ENCODE peak calls at places on chromosomes 3 and 15, in six cellular contexts. E, K, Q, P, J and C are unnamed samples. For H3K4me1, the result is how much of the 10 kb centered on the place peaks cover.

GRCh38 chr3:46927718-46928073 is 48.8 kb downstream of the CCDC12 start:
- ATAC-seq in E (no peak), K (no peak), Q (no peak), P (no peak), J (peak), C (no peak)

GRCh38 chr15:52095597-52096262 is 16.8 kb downstream of the BCL2L10 start:
- ATAC-seq in E (no peak), K (peak), Q (peak), P (no peak), J (no peak), C (peak)

GRCh38 chr3:4828279-4829030 is 150.8 kb upstream of the BHLHE40 start:
- ATAC-seq in E (no peak), K (no peak), Q (peak), P (peak), J (no peak), C (peak)

GRCh38 chr3:45704544-45704943 is 15.3 kb downstream of the SACM1L start:
- ATAC-seq in E (no peak), K (no peak), Q (no peak), P (no peak), J (no peak), C (no peak)

GRCh38 chr3:189289251-189289650 is 117.5 kb downstream of the TPRG1 start:
- ATAC-seq in E (no peak), K (no peak), Q (no peak), P (no peak), J (peak), C (no peak)

GRCh38 chr3:167691366-167691765 is 37.6 kb upstream of the WDR49 start:
- ATAC-seq in E (no peak), K (no peak), Q (no peak), P (peak), J (peak), C (no peak)

GRCh38 chr3:42664443-42664814 is 10.9 kb downstream of the ZBTB47 start:
- ATAC-seq in E (no peak), K (no peak), Q (no peak), P (no peak), J (no peak), C (no peak)

GRCh38 chr3:104279617-104280016 is 1087.1 kb upstream of the ALCAM start:
- ATAC-seq in E (no peak), K (no peak), Q (no peak), P (no peak), J (no peak), C (no peak)

GRCh38 chr15:74907277-74907870 is 723 bp upstream of the FAM219B start:
- ATAC-seq in E (peak), K (peak), Q (peak), P (peak), J (peak), C (peak)

GRCh38 chr15:100061944-100062343 is 279.8 kb downstream of the ADAMTS17 start:
- ATAC-seq in E (no peak), K (no peak), Q (no peak), P (no peak), J (no peak), C (no peak)

GRCh38 chr3:109784852-109785631 is 447.7 kb upstream of the DPPA4 start:
- ATAC-seq in E (no peak), K (no peak), Q (no peak), P (no peak), J (no peak), C (no peak)

GRCh38 chr3:159149633-159150032 is 347.8 kb downstream of the MFSD1 start:
- ATAC-seq in E (no peak), K (no peak), Q (no peak), P (no peak), J (no peak), C (no peak)

GRCh38 chr3:149547413-149547812 is 72.9 kb downstream of the TM4SF4 start:
- ATAC-seq in E (no peak), K (no peak), Q (peak), P (no peak), J (no peak), C (peak)

GRCh38 chr3:119664850-119665379 is 4.5 kb upstream of the POPDC2 start:
- ATAC-seq in E (no peak), K (peak), Q (no peak), P (peak), J (peak), C (no peak)

GRCh38 chr15:93477721-93478120 is 388.7 kb upstream of the RGMA start:
- ATAC-seq in E (no peak), K (no peak), Q (peak), P (no peak), J (no peak), C (no peak)

GRCh38 chr15:73325191-73325980 is 43.4 kb downstream of the HCN4 start:
- ATAC-seq in E (no peak), K (peak), Q (no peak), P (peak), J (peak), C (no peak)

GRCh38 chr3:126184465-126185000 is 4.1 kb upstream of the ALDH1L1 start:
- ATAC-seq in E (peak), K (no peak), Q (no peak), P (no peak), J (no peak), C (no peak)

GRCh38 chr15:36161781-36162212 is 417.6 kb upstream of the CDIN1 start:
- ATAC-seq in E (no peak), K (peak), Q (peak), P (no peak), J (no peak), C (peak)

GRCh38 chr3:185715091-185715490 is 109.8 kb downstream of the IGF2BP2 start:
- ATAC-seq in E (no peak), K (no peak), Q (no peak), P (no peak), J (no peak), C (no peak)

GRCh38 chr3:105527538-105527937 is 160.8 kb downstream of the ALCAM start:
- ATAC-seq in E (peak), K (peak), Q (no peak), P (no peak), J (peak), C (no peak)

GRCh38 chr15:93413745-93414144 is 324.7 kb upstream of the RGMA start:
- ATAC-seq in E (no peak), K (no peak), Q (no peak), P (no peak), J (no peak), C (no peak)

GRCh38 chr15:91264651-91265351 is 164.7 kb downstream of the SV2B start:
- ATAC-seq in E (no peak), K (no peak), Q (peak), P (no peak), J (no peak), C (no peak)

GRCh38 chr15:92616621-92617179 is 38.9 kb downstream of the FAM174B start:
- ATAC-seq in E (no peak), K (peak), Q (peak), P (peak), J (no peak), C (no peak)

GRCh38 chr15:73014904-73015303 is 37.4 kb upstream of the NEO1 start:
- ATAC-seq in E (no peak), K (no peak), Q (no peak), P (no peak), J (no peak), C (no peak)

GRCh38 chr3:58474348-58474911 is 17.5 kb upstream of the KCTD6 start:
- ATAC-seq in E (peak), K (no peak), Q (peak), P (no peak), J (peak), C (no peak)

GRCh38 chr3:85758442-85758841 is 799.7 kb downstream of the CADM2 start:
- ATAC-seq in E (no peak), K (no peak), Q (no peak), P (no peak), J (no peak), C (no peak)

GRCh38 chr15:86610038-86610437 is 530.4 kb downstream of the AGBL1 start:
- ATAC-seq in E (no peak), K (no peak), Q (no peak), P (no peak), J (no peak), C (no peak)

GRCh38 chr3:106423321-106424225 is 554.8 kb upstream of the CBLB start:
- ATAC-seq in E (no peak), K (no peak), Q (no peak), P (no peak), J (peak), C (no peak)

GRCh38 chr3:35908366-35909232 is 269.3 kb downstream of the ARPP21 start:
- ATAC-seq in E (peak), K (peak), Q (peak), P (peak), J (peak), C (no peak)

GRCh38 chr3:49469037-49469875 is 811 bp upstream of the DAG1 start:
- ATAC-seq in E (peak), K (peak), Q (peak), P (peak), J (peak), C (peak)

GRCh38 chr3:66565301-66565700 is 64.5 kb upstream of the LRIG1 start:
- ATAC-seq in E (no peak), K (no peak), Q (no peak), P (no peak), J (no peak), C (no peak)

GRCh38 chr3:114144909-114145688 is 33.8 kb downstream of the DRD3 start:
- ATAC-seq in E (no peak), K (peak), Q (peak), P (no peak), J (peak), C (no peak)

GRCh38 chr15:40367038-40367672 is 9.1 kb downstream of the DISP2 start:
- ATAC-seq in E (no peak), K (no peak), Q (no peak), P (no peak), J (no peak), C (no peak)

DNA sequence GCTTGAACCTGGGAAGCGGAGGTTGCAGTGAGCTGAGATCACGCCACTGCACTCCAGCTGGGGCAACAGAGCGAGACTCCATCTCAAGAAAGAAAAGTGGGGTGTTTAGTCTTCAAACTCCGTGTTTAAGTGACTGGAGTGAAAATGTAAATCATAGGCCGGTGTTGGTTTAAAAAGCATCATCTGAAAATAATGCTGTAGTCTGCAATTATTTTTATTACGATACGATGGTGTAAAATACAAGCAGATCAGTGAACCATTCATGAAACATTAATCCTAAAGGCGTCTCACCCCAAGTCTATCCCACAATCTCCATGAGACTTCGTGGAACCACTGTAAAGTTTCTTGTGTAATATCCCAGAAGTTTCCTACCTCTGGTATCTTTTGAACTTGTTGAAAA is 6.3 kb downstream of the CTNNB1 start:
- ATAC-seq in E (no peak), K (no peak), Q (no peak), P (no peak), J (no peak), C (no peak)
- H3K4me1 ChIP-seq in E (half or more), K (half or more), Q (half or more), P (under half), J (under half), C (under half)

DNA sequence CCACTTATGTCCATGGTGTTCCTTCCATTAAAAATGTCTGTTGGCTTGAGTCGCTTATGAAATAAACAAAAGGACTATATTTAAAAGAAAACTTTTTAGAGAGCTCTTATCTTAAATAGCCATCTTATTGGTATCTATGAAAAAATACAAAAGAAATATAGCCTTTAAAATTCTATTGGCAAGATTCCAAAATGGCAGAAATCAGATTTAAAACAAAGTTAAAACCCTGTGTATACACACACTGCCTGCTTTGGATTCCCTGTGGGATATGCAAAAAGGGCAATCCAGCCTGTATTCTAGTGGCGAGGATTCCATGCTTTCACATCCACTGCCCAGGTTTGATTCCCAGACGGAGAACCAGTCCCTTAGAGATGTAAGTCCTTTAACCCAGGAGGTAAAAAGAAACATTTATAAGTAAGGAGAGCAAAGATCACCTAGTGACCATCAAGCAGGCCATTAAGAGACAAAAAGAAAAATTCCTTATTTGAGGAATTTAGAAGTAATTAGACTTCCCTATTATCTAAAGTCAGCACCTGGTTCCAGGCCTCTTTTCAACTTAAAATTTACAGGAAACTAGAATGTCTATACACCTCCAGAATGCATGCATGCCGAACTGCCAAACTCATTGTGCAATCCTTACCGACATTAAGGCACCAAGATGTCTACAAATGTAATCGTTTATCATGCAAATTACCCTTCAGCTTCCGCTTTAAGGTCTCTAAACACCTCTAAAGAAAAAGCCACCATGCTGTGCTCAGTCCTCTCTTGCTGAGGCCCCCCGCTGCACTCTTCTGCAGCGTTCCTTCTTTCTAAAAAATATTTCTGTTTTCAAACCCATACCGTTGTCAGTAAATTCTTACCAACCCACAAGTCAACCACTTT is 69.6 kb upstream of the STRIT1 start:
- ATAC-seq in E (no peak), K (no peak), Q (no peak), P (peak), J (no peak), C (no peak)
- TF ChIP-seq EP300 in E (no peak), K (no peak), Q (no peak), P (no peak), J (no peak), C (no peak)

DNA sequence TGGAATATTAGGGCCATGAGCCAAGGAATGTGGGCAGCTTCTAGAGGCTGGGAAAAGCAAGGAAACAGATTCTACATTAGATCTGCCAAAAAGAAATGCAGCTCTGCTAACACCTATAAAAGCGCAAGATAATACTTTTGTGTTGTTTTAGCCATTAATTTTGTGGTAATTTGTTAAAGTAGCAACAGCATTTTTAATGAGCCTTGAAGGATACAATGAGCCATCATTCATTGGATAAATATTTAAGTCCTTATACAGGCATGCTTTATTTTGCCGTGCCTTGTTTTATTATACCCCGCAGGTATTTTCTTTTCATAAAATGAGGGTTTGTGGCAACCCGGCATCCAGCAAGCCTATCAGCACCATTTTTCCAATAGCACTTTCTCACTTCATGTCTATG is 15.0 kb downstream of the ARL14 start:
- ATAC-seq in E (no peak), K (no peak), Q (no peak), P (no peak), J (no peak), C (no peak)
- H3K4me1 ChIP-seq in E (under half), K (under half), Q (under half), P (under half), J (under half), C (under half)

GRCh38 chr3:193236990-193237389 is 4.0 kb upstream of the PLAAT1 start:
- ATAC-seq in E (no peak), K (no peak), Q (no peak), P (no peak), J (no peak), C (no peak)
- TF ChIP-seq EP300 in E (no peak), K (no peak), Q (no peak), P (no peak), J (no peak), C (no peak)

GRCh38 chr15:38076806-38077205 is 142.4 kb downstream of the TMCO5A start:
- ATAC-seq in E (no peak), K (no peak), Q (no peak), P (no peak), J (no peak), C (no peak)

GRCh38 chr15:38072507-38073277 is 138.3 kb downstream of the TMCO5A start:
- ATAC-seq in E (peak), K (peak), Q (peak), P (peak), J (peak), C (peak)

GRCh38 chr15:38073278-38073930 is 139.0 kb downstream of the TMCO5A start:
- ATAC-seq in E (peak), K (peak), Q (no peak), P (no peak), J (no peak), C (peak)

GRCh38 chr15:38074029-38074428 is 139.6 kb downstream of the TMCO5A start:
- ATAC-seq in E (no peak), K (no peak), Q (no peak), P (no peak), J (no peak), C (no peak)

DNA sequence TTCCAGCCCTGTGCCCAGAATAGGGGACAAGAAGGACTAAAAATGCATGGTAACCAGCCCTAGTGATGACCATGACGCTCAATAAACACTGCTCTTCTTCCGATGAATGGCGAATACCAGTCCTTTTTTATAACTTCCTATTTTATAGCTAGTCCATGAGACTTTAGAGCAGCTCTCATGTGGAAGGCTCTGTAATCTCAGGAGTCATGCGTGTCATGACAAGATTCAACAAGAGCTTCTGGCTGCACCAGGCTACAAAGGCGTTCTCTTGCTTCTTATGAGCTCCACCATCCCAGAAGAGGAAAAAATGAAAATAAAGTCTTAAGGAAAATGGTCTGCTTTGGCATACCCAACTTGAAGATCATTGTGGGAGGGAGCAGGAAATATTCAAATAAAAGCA is 141.0 kb downstream of the TMCO5A start:
- ATAC-seq in E (no peak), K (no peak), Q (no peak), P (no peak), J (no peak), C (no peak)
- H3K4me1 ChIP-seq in E (under half), K (under half), Q (under half), P (under half), J (under half), C (under half)